ENCODE peak calls at places on chromosomes 7 and 10, in nine cellular contexts. W, K, G, J, D, N, C, S and A are unnamed samples.
A peak's percentile ranks its signal among the peaks of the same experiment; 100 is the strongest.

GRCh38 chr7:121395494-121395960 is 581 bp downstream of the FAM3C start:
- DNase-seq in W (peak; percentile 70), K (peak; percentile 42), G (peak; percentile 54), J (peak; percentile 26), D (peak; percentile 91), N (no peak), C (peak; percentile 48), S (peak; percentile 56), A (no peak)

GRCh38 chr7:133064082-133064825 is 17.6 kb downstream of the CHCHD3 start:
- DNase-seq in W (no peak), K (no peak), G (no peak), J (no peak), D (no peak), N (no peak), C (no peak), S (no peak), A (no peak)

GRCh38 chr7:133804127-133804526 is 323.0 kb upstream of the LRGUK start:
- DNase-seq in W (no peak), K (no peak), G (no peak), J (no peak), D (no peak), N (no peak), C (no peak), S (no peak), A (no peak)

GRCh38 chr7:1361016-1361755 is 98.1 kb downstream of the MICALL2 start:
- DNase-seq in W (no peak), K (no peak), G (no peak), J (peak; percentile 44), D (peak; percentile 41), N (no peak), C (no peak), S (no peak), A (no peak)

GRCh38 chr7:150322833-150323681 is at the start of the genes ACTR3C and LRRC61:
- DNase-seq in W (peak; percentile 57), K (peak; percentile 75), G (peak; percentile 82), J (peak; percentile 94), D (peak; percentile 93), N (no peak), C (peak; percentile 80), S (peak; percentile 63), A (peak; percentile 32)

GRCh38 chr7:138752568-138753518 is 45.0 kb upstream of the TMEM213 start:
- DNase-seq in W (peak; percentile 51), K (peak; percentile 51), G (no peak), J (peak; percentile 43), D (peak; percentile 91), N (no peak), C (peak; percentile 36), S (peak; percentile 96), A (peak; percentile 66)

GRCh38 chr10:48439031-48439430 is 132.6 kb downstream of the MAPK8 start:
- DNase-seq in W (no peak), K (no peak), G (no peak), J (no peak), D (no peak), N (no peak), C (no peak), S (no peak), A (no peak)

GRCh38 chr10:131041361-131041916 is 270.1 kb downstream of the TCERG1L start:
- DNase-seq in W (no peak), K (no peak), G (no peak), J (no peak), D (peak; percentile 18), N (no peak), C (no peak), S (no peak), A (no peak)

GRCh38 chr10:34637419-34637911 is 177.6 kb downstream of the PARD3 start:
- DNase-seq in W (peak; percentile 84), K (peak; percentile 68), G (peak; percentile 77), J (peak; percentile 67), D (peak; percentile 85), N (peak; percentile 82), C (peak; percentile 78), S (peak; percentile 47), A (peak; percentile 20)

GRCh38 chr10:89548673-89549072 is 13.3 kb upstream of the SLC16A12 start:
- DNase-seq in W (no peak), K (no peak), G (no peak), J (no peak), D (no peak), N (no peak), C (no peak), S (no peak), A (no peak)

GRCh38 chr10:129964611-129965417 is 740 bp upstream of the EBF3 start:
- DNase-seq in W (peak; percentile 70), K (no peak), G (no peak), J (no peak), D (peak; percentile 70), N (peak; percentile 40), C (no peak), S (no peak), A (no peak)
- H3K27me3 ChIP-seq in W (peaks cover 98% of the 10 kb centered on the region), K (peaks cover 97% of the 10 kb centered on the region), G (peaks cover 90% of the 10 kb centered on the region), J (peaks cover 69% of the 10 kb centered on the region), D (peaks cover 99% of the 10 kb centered on the region), N (peaks cover 95% of the 10 kb centered on the region), C (peaks cover 5% of the 10 kb centered on the region), S (peaks cover 55% of the 10 kb centered on the region), A (peaks cover 8% of the 10 kb centered on the region)

GRCh38 chr7:134866581-134866980 is 87.1 kb downstream of the CALD1 start:
- DNase-seq in W (peak; percentile 49), K (no peak), G (peak; percentile 52), J (no peak), D (no peak), N (peak; percentile 14), C (no peak), S (no peak), A (no peak)

GRCh38 chr7:134859783-134860182 is 80.3 kb downstream of the CALD1 start:
- DNase-seq in W (no peak), K (no peak), G (no peak), J (no peak), D (no peak), N (no peak), C (no peak), S (no peak), A (no peak)

GRCh38 chr7:134870156-134870555 is 90.7 kb downstream of the CALD1 start:
- DNase-seq in W (no peak), K (no peak), G (no peak), J (no peak), D (no peak), N (no peak), C (no peak), S (no peak), A (no peak)

GRCh38 chr7:134870781-134871180 is 91.3 kb downstream of the CALD1 start:
- DNase-seq in W (no peak), K (no peak), G (no peak), J (no peak), D (no peak), N (no peak), C (no peak), S (no peak), A (no peak)

DNA sequence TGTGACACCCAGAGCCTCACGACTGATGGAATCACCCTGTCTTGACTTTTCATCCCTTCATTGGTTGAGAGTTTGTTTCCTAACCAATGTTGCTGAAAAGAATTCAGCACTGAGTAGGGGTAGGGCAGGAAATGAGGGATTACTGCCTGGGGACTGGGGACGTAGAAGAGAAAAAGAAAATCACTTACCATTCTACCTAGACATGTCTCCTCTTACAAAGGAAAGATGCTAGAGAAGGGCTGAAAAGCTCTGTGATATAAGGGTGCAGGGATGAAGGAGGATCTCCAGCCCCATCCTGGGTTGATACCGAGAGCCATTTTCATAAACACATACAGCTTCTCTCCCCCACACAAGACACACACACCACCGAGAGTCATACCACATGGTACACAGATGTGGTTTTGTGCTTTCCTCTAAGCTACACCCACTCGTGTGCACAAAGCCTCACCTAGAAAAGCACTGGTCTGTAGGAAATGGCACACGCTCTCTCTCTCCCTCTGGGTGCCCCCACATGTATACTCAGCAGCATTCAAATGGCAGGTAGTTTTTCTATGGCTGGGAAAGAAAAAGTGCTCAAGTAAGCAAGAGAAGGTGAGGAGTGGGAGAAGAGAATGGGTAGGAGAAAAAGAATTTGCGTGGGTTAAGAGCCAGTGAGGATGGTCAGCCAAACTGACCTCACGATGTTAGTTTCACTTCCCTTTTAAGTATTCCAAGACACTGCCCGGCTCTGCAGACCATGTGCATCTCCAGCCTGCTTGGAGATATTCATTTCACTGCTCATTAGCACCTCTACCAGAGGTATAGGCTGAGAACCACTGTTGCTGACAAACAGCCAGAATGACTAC is 85.8 kb downstream of the CALD1 start:
- DNase-seq in W (peak; percentile 20), K (no peak), G (no peak), J (no peak), D (no peak), N (no peak), C (no peak), S (peak; percentile 65), A (peak; percentile 72)
- H3K27ac ChIP-seq in W (no peak overlapping the region), K (peak overlapping the region; percentile 76), G (peak overlapping the region; percentile 73), J (no peak overlapping the region), D (peak overlapping the region; percentile 48), N (peak overlapping the region; percentile 22), C (peak overlapping the region; percentile 34), S (no peak overlapping the region), A (peak overlapping the region; percentile 68)

DNA sequence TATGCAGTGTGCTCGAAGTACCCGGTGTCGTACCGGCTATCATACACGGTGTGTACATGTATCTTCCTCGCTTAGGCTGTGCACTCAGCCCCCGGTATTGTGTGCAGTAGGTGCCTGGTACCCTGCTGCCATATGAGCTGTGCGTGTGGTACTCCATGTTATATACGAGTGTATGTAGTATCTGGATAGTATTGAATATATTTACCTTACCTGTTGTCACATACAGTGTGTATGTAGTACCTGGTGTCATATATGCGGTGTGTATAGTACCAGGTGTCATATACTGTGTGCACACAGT is 1.2 kb downstream of the ZMYND11 start:
- DNase-seq in W (no peak), K (no peak), G (no peak), J (no peak), D (no peak), N (no peak), C (no peak), S (no peak), A (no peak)
- H3K27me3 ChIP-seq in W (peaks cover 20% of the 10 kb centered on the region), K (no peaks in the 10 kb centered on the region), G (no peaks in the 10 kb centered on the region), J (no peaks in the 10 kb centered on the region), D (no peaks in the 10 kb centered on the region), N (no peaks in the 10 kb centered on the region), C (no peaks in the 10 kb centered on the region), S (no peaks in the 10 kb centered on the region), A (no peaks in the 10 kb centered on the region)

GRCh38 chr10:71714592-71714991 is 5.0 kb downstream of the C10orf105 start:
- DNase-seq in W (no peak), K (no peak), G (no peak), J (no peak), D (no peak), N (no peak), C (no peak), S (no peak), A (no peak)
- H3K27ac ChIP-seq in W (no peak overlapping the region), K (peak overlapping the region; percentile 88), G (no peak overlapping the region), J (no peak overlapping the region), D (peak overlapping the region; percentile 81), N (no peak overlapping the region), C (no peak overlapping the region), S (peak overlapping the region; percentile 66), A (peak overlapping the region; percentile 91)

GRCh38 chr10:113995201-113995600 is 48.5 kb upstream of the ADRB1 start:
- DNase-seq in W (no peak), K (no peak), G (no peak), J (no peak), D (no peak), N (no peak), C (no peak), S (no peak), A (no peak)
- H3K27me3 ChIP-seq in W (no peaks in the 10 kb centered on the region), K (no peaks in the 10 kb centered on the region), G (no peaks in the 10 kb centered on the region), J (no peaks in the 10 kb centered on the region), D (no peaks in the 10 kb centered on the region), N (peaks cover 38% of the 10 kb centered on the region), C (no peaks in the 10 kb centered on the region), S (peaks cover 10% of the 10 kb centered on the region), A (no peaks in the 10 kb centered on the region)